ENCODE peak calls at places on chromosomes 4 and X, in six cellular contexts. One of them, this sample, is unnamed.

GRCh38 chr4:151541438-151542071 is 132.6 kb downstream of the FHIP1A start:
- DNase-seq in WTC11: no peak
- DNase-seq in GM23338: no peak
- DNase-seq in HepG2: no peak
- DNase-seq in K562: no peak
- DNase-seq in H1: no peak
- DNase-seq in this sample: no peak

GRCh38 chr4:35102111-35102510 is 1142.2 kb downstream of the ARAP2 start:
- DNase-seq in H1: no peak
- DNase-seq in GM23338: no peak
- DNase-seq in WTC11: no peak
- DNase-seq in K562: no peak
- DNase-seq in HepG2: no peak
- DNase-seq in this sample: no peak

GRCh38 chr4:8048856-8049686 is 109.4 kb upstream of the AFAP1 start:
- DNase-seq in H1: no peak
- DNase-seq in GM23338: peak
- DNase-seq in HepG2: no peak
- DNase-seq in WTC11: peak
- DNase-seq in K562: no peak
- DNase-seq in this sample: no peak

GRCh38 chrX:122866527-122866926 is 317.6 kb upstream of the GRIA3 start:
- DNase-seq in K562: no peak
- DNase-seq in WTC11: no peak
- DNase-seq in GM23338: no peak
- DNase-seq in HepG2: no peak
- DNase-seq in H1: no peak
- DNase-seq in this sample: no peak

GRCh38 chr4:140861359-140862181 is 105.4 kb upstream of the TBC1D9 start:
- DNase-seq in WTC11: peak
- DNase-seq in GM23338: peak
- DNase-seq in HepG2: peak
- DNase-seq in H1: peak
- DNase-seq in K562: peak
- DNase-seq in this sample: peak

GRCh38 chr4:1363540-1363939 is 16.5 kb downstream of the UVSSA start:
- DNase-seq in K562: no peak
- DNase-seq in WTC11: no peak
- DNase-seq in HepG2: no peak
- DNase-seq in GM23338: no peak
- DNase-seq in H1: no peak
- DNase-seq in this sample: no peak

GRCh38 chrX:22800360-22800759 is 199.4 kb upstream of the DDX53 start:
- DNase-seq in GM23338: peak
- DNase-seq in HepG2: no peak
- DNase-seq in H1: no peak
- DNase-seq in WTC11: no peak
- DNase-seq in K562: no peak
- DNase-seq in this sample: no peak

GRCh38 chrX:24657671-24658410 is 10.7 kb upstream of the PCYT1B start:
- DNase-seq in GM23338: no peak
- DNase-seq in K562: no peak
- DNase-seq in WTC11: no peak
- DNase-seq in HepG2: no peak
- DNase-seq in H1: no peak
- DNase-seq in this sample: no peak

GRCh38 chrX:9183481-9183880 is 149.6 kb upstream of the FAM9B start:
- DNase-seq in GM23338: no peak
- DNase-seq in HepG2: no peak
- DNase-seq in K562: no peak
- DNase-seq in WTC11: no peak
- DNase-seq in H1: no peak
- DNase-seq in this sample: no peak

GRCh38 chr4:168483786-168484185 is 3.5 kb upstream of the DDX60L start:
- DNase-seq in GM23338: no peak
- DNase-seq in HepG2: no peak
- DNase-seq in K562: no peak
- DNase-seq in H1: no peak
- DNase-seq in WTC11: no peak
- DNase-seq in this sample: no peak

DNA sequence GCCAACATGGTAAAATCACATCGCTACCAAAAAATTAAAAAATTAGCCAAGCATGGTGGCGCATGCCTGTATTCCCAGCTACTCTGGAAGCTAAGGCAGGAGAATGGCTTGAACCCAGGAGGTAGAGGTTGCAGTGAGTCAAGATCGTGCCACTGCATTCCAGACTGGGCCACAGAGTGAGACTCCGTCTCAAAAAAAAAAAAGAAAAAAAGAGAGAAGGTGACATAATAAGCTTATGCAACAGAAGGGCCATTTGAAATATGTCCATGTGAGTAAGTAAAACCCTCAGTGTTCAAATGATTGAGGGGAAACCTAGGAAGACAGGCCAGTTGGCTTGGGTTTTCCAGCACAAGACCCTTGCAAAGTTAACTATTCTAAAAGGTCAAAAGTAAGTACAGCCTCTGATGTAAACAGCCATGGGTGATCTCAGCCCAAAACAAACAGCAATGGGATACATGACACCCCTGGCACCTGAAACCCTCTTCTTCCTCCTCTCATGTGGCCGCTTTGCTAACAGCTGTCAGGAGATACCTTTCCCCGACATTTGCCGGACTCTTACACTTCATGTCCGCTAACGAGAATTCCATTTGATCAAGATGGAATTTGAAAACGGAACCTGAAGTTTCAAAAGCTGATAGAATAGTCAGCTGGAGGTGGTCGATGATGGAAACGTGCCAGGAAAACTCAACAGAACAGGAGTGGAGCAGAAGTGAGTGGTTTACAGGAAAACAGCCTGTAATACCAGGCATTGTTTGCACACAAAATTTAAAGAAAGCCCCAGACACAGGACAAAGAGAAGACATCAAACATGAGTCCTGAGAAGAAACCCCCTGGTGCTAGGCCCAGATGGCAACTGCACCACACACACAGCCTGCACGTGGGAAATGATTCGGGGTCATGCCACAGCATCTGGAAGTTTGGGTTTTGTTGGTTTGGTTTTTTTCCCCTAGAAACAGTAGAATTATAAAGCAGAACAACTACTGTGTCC is 93.0 kb upstream of the STS start:
- DNase-seq in H1: no peak
- DNase-seq in HepG2: no peak
- DNase-seq in K562: no peak
- DNase-seq in WTC11: no peak
- DNase-seq in GM23338: no peak
- DNase-seq in this sample: no peak
- TF ChIP-seq CREB1 in H1: no peak
- TF ChIP-seq CREB1 in HepG2: no peak
- TF ChIP-seq CREB1 in K562: no peak
- TF ChIP-seq CREB1 in WTC11: no peak
- TF ChIP-seq CREB1 in GM23338: no peak
- TF ChIP-seq CREB1 in this sample: no peak

GRCh38 chr4:99710681-99711345 is 53.2 kb upstream of the C4orf54 start:
- DNase-seq in H1: no peak
- DNase-seq in WTC11: no peak
- DNase-seq in K562: no peak
- DNase-seq in HepG2: no peak
- DNase-seq in GM23338: no peak
- DNase-seq in this sample: no peak
- TF ChIP-seq CREB1 in H1: no peak
- TF ChIP-seq CREB1 in WTC11: no peak
- TF ChIP-seq CREB1 in K562: no peak
- TF ChIP-seq CREB1 in HepG2: no peak
- TF ChIP-seq CREB1 in GM23338: no peak
- TF ChIP-seq CREB1 in this sample: no peak

GRCh38 chrX:56790778-56791177 is 61.7 kb downstream of the NBDY start:
- DNase-seq in WTC11: no peak
- DNase-seq in HepG2: no peak
- DNase-seq in GM23338: no peak
- DNase-seq in K562: no peak
- DNase-seq in H1: no peak
- DNase-seq in this sample: no peak

GRCh38 chrX:56793112-56793430 is 64.0 kb downstream of the NBDY start:
- DNase-seq in H1: peak
- DNase-seq in HepG2: no peak
- DNase-seq in K562: no peak
- DNase-seq in WTC11: no peak
- DNase-seq in GM23338: no peak
- DNase-seq in this sample: no peak

GRCh38 chrX:56794404-56794803 is 65.4 kb downstream of the NBDY start:
- DNase-seq in K562: no peak
- DNase-seq in WTC11: no peak
- DNase-seq in HepG2: no peak
- DNase-seq in GM23338: no peak
- DNase-seq in H1: no peak
- DNase-seq in this sample: no peak

GRCh38 chrX:56793533-56794320 is 64.7 kb downstream of the NBDY start:
- DNase-seq in K562: no peak
- DNase-seq in HepG2: no peak
- DNase-seq in GM23338: no peak
- DNase-seq in H1: peak
- DNase-seq in WTC11: no peak
- DNase-seq in this sample: no peak

GRCh38 chrX:56792270-56793111 is 63.4 kb downstream of the NBDY start:
- DNase-seq in K562: no peak
- DNase-seq in GM23338: no peak
- DNase-seq in H1: no peak
- DNase-seq in WTC11: no peak
- DNase-seq in HepG2: no peak
- DNase-seq in this sample: no peak
- TF ChIP-seq CREB1 in K562: no peak
- TF ChIP-seq CREB1 in GM23338: no peak
- TF ChIP-seq CREB1 in H1: no peak
- TF ChIP-seq CREB1 in WTC11: no peak
- TF ChIP-seq CREB1 in HepG2: no peak
- TF ChIP-seq CREB1 in this sample: no peak

GRCh38 chr4:144590020-144590419 is 55.9 kb upstream of the HHIP start:
- DNase-seq in K562: no peak
- DNase-seq in GM23338: no peak
- DNase-seq in H1: no peak
- DNase-seq in HepG2: no peak
- DNase-seq in WTC11: no peak
- DNase-seq in this sample: no peak

GRCh38 chr4:144589512-144589911 is 56.4 kb upstream of the HHIP start:
- DNase-seq in K562: no peak
- DNase-seq in GM23338: no peak
- DNase-seq in HepG2: no peak
- DNase-seq in WTC11: no peak
- DNase-seq in H1: no peak
- DNase-seq in this sample: no peak

GRCh38 chr4:144594471-144594986 is 51.4 kb upstream of the HHIP start:
- DNase-seq in GM23338: no peak
- DNase-seq in HepG2: no peak
- DNase-seq in WTC11: no peak
- DNase-seq in K562: no peak
- DNase-seq in H1: no peak
- DNase-seq in this sample: no peak

GRCh38 chr4:144592264-144592663 is 53.7 kb upstream of the HHIP start:
- DNase-seq in K562: no peak
- DNase-seq in WTC11: no peak
- DNase-seq in GM23338: no peak
- DNase-seq in HepG2: no peak
- DNase-seq in H1: no peak
- DNase-seq in this sample: no peak

DNA sequence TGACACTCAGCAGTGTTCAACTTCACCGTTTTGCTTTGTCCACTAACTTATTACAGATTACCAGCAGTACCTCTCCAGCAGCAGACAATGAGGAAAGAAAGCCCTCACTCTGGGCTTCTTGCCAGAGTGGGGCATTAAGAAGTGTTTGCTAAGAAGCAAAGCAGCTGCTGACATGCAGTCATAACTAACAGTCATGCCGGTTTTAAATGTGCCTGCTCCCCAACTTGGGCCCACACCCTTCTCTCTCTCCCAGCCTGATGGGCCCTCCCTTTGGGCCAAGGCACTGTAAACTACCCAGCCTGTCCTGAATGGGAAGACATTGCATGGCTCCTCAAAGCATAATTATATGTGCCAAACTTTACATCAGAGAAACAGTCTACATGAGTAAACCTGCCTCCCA is 54.6 kb upstream of the HHIP start:
- DNase-seq in K562: no peak
- DNase-seq in H1: no peak
- DNase-seq in GM23338: no peak
- DNase-seq in WTC11: no peak
- DNase-seq in HepG2: no peak
- DNase-seq in this sample: no peak
- TF ChIP-seq CREB1 in K562: no peak
- TF ChIP-seq CREB1 in H1: no peak
- TF ChIP-seq CREB1 in GM23338: no peak
- TF ChIP-seq CREB1 in WTC11: no peak
- TF ChIP-seq CREB1 in HepG2: no peak
- TF ChIP-seq CREB1 in this sample: no peak

DNA sequence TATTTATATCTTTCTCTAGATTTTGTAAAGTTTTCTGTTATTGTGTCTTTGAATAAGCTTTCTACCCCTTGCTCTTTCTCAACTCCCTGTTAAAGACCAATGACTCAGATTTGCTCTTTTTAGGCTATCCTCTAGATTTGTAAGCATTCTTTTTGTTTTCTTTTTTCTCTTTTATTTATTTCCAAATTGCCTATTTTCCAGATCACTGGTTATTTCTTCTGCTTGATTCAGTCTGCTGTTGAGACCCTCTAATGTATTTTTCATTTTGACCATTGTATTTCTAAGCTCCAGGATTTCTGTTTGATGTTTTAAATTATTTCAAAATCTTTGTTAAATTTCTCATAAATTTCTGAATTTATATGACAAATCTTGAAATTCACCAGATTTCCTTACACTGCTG is 462.6 kb upstream of the GALNT7 start:
- DNase-seq in K562: no peak
- DNase-seq in HepG2: no peak
- DNase-seq in H1: no peak
- DNase-seq in GM23338: no peak
- DNase-seq in WTC11: no peak
- DNase-seq in this sample: no peak
- TF ChIP-seq CREB1 in K562: no peak
- TF ChIP-seq CREB1 in HepG2: no peak
- TF ChIP-seq CREB1 in H1: no peak
- TF ChIP-seq CREB1 in GM23338: no peak
- TF ChIP-seq CREB1 in WTC11: no peak
- TF ChIP-seq CREB1 in this sample: no peak

DNA sequence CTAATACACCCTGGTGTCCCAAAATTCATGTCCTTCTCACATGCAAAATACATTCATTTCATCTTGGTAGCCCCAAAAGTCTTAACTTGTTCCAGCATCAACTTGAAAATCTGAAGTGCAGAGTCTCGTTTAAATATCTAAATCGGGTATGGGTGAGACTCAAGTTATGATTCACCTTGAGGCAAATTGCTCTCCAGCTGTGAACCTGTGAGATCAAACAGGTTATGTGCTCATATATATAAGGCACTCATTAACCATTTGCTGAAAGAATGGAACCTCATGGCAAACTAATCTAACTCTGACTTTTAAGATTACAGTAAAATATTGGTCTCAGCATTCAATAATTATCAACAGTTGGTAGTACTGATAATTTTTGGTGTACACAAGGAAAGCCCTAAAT is 55.5 kb downstream of the PDLIM5 start:
- DNase-seq in WTC11: no peak
- DNase-seq in GM23338: no peak
- DNase-seq in HepG2: no peak
- DNase-seq in K562: no peak
- DNase-seq in H1: no peak
- DNase-seq in this sample: no peak
- TF ChIP-seq CREB1 in WTC11: no peak
- TF ChIP-seq CREB1 in GM23338: no peak
- TF ChIP-seq CREB1 in HepG2: no peak
- TF ChIP-seq CREB1 in K562: no peak
- TF ChIP-seq CREB1 in H1: no peak
- TF ChIP-seq CREB1 in this sample: no peak

This sample was measured in GM12878.